ENCODE peak calls at places on chromosomes 12 and 14, in six cellular contexts. F, Z, A, S, C and M are unnamed samples.

GRCh38 chr14:91237219-91237618 is 7.3 kb downstream of the GPR68 start:
- DNase-seq in A (no peak), Z (no peak), F (peak; percentile 88), C (no peak), S (peak; percentile 46), M (no peak)

GRCh38 chr14:68968051-68968450 is 11.1 kb downstream of the ACTN1 start:
- DNase-seq in Z (no peak), C (no peak), F (no peak), S (no peak), A (no peak), M (no peak)

GRCh38 chr14:77148510-77149231 is 7.1 kb upstream of the ZDHHC22 start:
- DNase-seq in F (no peak), A (no peak), Z (no peak), S (no peak), C (no peak), M (no peak)

GRCh38 chr12:7017870-7018349 is 366 bp downstream of the LPCAT3 start:
- DNase-seq in Z (no peak), F (no peak), A (no peak), C (peak; percentile 39), S (no peak), M (no peak)

GRCh38 chr14:103087343-103087835 is 3.4 kb downstream of the LBHD2 start:
- DNase-seq in A (no peak), F (no peak), C (no peak), Z (peak; percentile 44), S (no peak), M (no peak)

GRCh38 chr14:105436402-105436801 is 16.8 kb downstream of the MTA1 start:
- DNase-seq in A (no peak), Z (no peak), S (no peak), C (no peak), F (no peak), M (no peak)

GRCh38 chr12:42607584-42607984 is 18.0 kb upstream of the PRICKLE1 start:
- DNase-seq in S (no peak), Z (no peak), A (no peak), F (no peak), C (no peak), M (no peak)

GRCh38 chr12:108633081-108633533 is 587 bp downstream of the SELPLG start:
- DNase-seq in F (no peak), Z (no peak), S (no peak), A (no peak), C (no peak), M (no peak)

GRCh38 chr14:94005324-94005723 is 8.2 kb downstream of the CCDC197 start:
- DNase-seq in A (no peak), F (no peak), C (no peak), S (no peak), Z (no peak), M (peak; percentile 22)

GRCh38 chr12:108231109-108231905 is 102.2 kb downstream of the WSCD2 start:
- DNase-seq in C (no peak), S (no peak), Z (no peak), F (no peak), A (no peak), M (no peak)

GRCh38 chr12:99736760-99737159 is 89.2 kb downstream of the GARIN6 start:
- DNase-seq in S (no peak), F (no peak), C (no peak), Z (no peak), A (no peak), M (no peak)

GRCh38 chr12:7169951-7170350 is 19.5 kb upstream of the PEX5 start:
- DNase-seq in Z (no peak), F (no peak), S (no peak), A (no peak), C (no peak), M (no peak)

GRCh38 chr12:132551271-132552120 is 58.9 kb downstream of the LRCOL1 start:
- DNase-seq in S (no peak), A (no peak), C (no peak), Z (no peak), F (no peak), M (no peak)

GRCh38 chr12:89994901-89995300 is 286.3 kb upstream of the ATP2B1 start:
- DNase-seq in Z (no peak), S (no peak), F (no peak), A (no peak), C (no peak), M (no peak)

GRCh38 chr12:123071401-123072304 is 79.2 kb downstream of the PITPNM2 start:
- DNase-seq in A (no peak), F (no peak), S (no peak), Z (no peak), C (no peak), M (no peak)

GRCh38 chr14:21990116-21990515 is 316.5 kb upstream of the OR4E1 start:
- DNase-seq in F (no peak), C (peak; percentile 25), A (peak; percentile 1), Z (no peak), S (peak; percentile 2), M (peak; percentile 5)

GRCh38 chr12:77925536-77926108 is 94.9 kb downstream of the NAV3 start:
- DNase-seq in Z (peak; percentile 55), S (peak; percentile 95), C (peak; percentile 94), A (peak; percentile 77), F (peak; percentile 97), M (peak; percentile 88)

GRCh38 chr12:120413901-120414695 is 23.8 kb upstream of the COX6A1 start:
- DNase-seq in F (no peak), S (no peak), A (no peak), C (no peak), Z (no peak), M (no peak)

GRCh38 chr12:26113194-26113654 is 11.6 kb downstream of the BHLHE41 start:
- DNase-seq in F (no peak), S (peak; percentile 24), A (no peak), C (peak; percentile 44), Z (no peak), M (peak; percentile 11)

GRCh38 chr14:55794655-55795583 is 214.9 kb downstream of the KTN1 start:
- DNase-seq in A (peak; percentile 52), C (no peak), Z (no peak), S (peak; percentile 18), F (no peak), M (peak; percentile 88)

GRCh38 chr14:72902802-72903530 is 9.1 kb upstream of the DPF3 start:
- DNase-seq in C (no peak), F (no peak), A (no peak), S (peak; percentile 67), Z (no peak), M (no peak)

GRCh38 chr12:94277426-94278000 is 129.1 kb downstream of the PLXNC1 start:
- DNase-seq in F (peak; percentile 22), A (no peak), Z (no peak), S (peak; percentile 4), C (no peak), M (no peak)

GRCh38 chr12:131542351-131542750 is 168.5 kb upstream of the SFSWAP start:
- DNase-seq in C (no peak), F (no peak), A (no peak), S (no peak), Z (no peak), M (no peak)

GRCh38 chr14:68733086-68733621 is 59.7 kb downstream of the ZFP36L1 start:
- DNase-seq in S (no peak), Z (no peak), C (no peak), F (no peak), A (peak; percentile 48), M (no peak)

GRCh38 chr14:70926187-70926830 is 19.1 kb downstream of the PCNX1 start:
- DNase-seq in S (no peak), F (no peak), A (no peak), C (no peak), Z (no peak), M (no peak)

GRCh38 chr14:100906420-100906819 is 2.9 kb upstream of the RTL1 start:
- DNase-seq in F (no peak), A (no peak), S (no peak), Z (peak; percentile 35), C (no peak), M (no peak)
- TF ChIP-seq CTCF in F (peak; percentile 12), A (no peak), S (no peak), Z (no peak), C (peak; percentile 6), M (peak; percentile 39)

DNA sequence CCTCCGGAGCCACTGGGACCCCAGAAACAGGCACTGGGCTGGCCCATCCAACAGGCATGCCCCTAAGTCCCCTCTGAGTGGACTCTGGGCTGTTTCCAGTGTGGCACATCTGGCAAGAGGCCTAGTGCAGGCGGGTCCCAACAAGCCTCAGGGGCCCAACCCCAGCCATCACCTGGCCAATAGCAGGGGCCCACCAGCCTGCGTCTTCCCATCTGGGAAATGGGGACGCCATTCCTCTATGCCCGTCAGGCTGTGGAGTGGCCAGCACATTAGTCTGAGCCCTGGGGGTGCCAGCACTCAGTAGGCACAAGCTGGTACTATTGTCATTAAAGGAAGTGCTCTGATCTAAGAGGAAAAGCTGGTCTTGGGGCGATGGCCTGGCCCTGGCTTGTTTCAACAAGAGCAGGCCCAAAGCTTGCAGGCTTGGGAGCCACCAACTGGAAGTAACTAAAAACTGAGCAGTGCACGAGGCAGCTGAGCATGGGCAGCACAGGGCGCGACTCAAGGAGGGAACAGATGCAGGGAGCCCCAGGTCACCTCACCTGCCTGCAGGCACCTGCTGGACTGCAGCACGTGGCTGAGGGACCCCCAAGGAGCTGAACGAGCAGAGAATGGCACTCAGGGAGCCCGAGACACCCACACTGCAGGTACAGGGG is 8.4 kb downstream of the DEGS2 start:
- DNase-seq in S (no peak), A (peak; percentile 25), Z (no peak), C (no peak), F (no peak), M (peak; percentile 49)
- TF ChIP-seq CTCF in S (no peak), A (peak; percentile 18), Z (no peak), C (no peak), F (no peak), M (no peak)

GRCh38 chr12:47905313-47905730 is 528 bp upstream of the VDR start:
- DNase-seq in A (peak; percentile 82), Z (peak; percentile 81), F (peak; percentile 8), C (no peak), S (no peak), M (no peak)

GRCh38 chr12:47908738-47909137 is 3.9 kb upstream of the VDR start:
- DNase-seq in A (no peak), F (no peak), S (no peak), C (no peak), Z (no peak), M (no peak)

GRCh38 chr12:47910486-47910885 is 5.7 kb upstream of the VDR start:
- DNase-seq in A (no peak), F (no peak), C (no peak), Z (no peak), S (peak; percentile 46), M (no peak)

GRCh38 chr12:47909839-47910465 is 5.2 kb upstream of the VDR start:
- DNase-seq in C (no peak), F (no peak), A (no peak), S (no peak), Z (no peak), M (peak; percentile 21)

DNA sequence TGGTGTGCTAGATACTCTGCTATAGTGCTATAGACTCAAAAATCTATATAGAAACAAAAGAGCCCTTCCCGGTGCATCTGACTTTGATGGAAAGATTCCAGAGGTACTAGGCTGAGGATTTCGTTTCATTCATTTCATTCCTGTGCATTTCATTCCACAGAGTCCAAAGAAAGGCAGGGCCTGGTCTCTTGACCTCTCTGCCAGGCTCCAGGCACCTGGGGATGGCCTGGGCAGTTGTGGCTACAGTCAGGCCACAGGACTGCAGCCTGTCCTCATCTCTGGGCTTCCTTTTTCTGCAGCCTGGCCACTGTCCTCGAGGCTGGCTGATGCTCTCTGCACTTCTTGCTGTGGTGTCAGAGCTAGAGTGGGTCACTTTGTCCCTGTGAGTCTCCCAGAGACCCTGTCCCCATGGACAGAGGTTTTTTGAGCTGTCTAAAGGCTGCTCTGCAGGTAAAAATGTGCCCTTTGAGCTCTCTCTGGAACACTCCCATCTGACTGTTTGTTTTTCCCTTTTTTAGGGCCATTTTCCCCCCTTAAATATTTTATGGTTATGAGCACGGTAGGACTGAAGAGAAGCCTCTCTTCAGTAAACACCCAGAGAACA is 3.2 kb upstream of the VDR start:
- DNase-seq in S (no peak), A (no peak), F (no peak), C (no peak), Z (no peak), M (no peak)
- TF ChIP-seq CTCF in S (no peak), A (no peak), F (no peak), C (no peak), Z (no peak), M (no peak)

GRCh38 chr12:119328111-119328510 is 6.4 kb upstream of the CCDC60 start:
- DNase-seq in A (no peak), Z (no peak), C (no peak), F (no peak), S (no peak), M (no peak)
- TF ChIP-seq CTCF in A (no peak), Z (peak; percentile 22), C (no peak), F (no peak), S (no peak), M (no peak)